ENCODE peak calls at places on chromosome 9, in ten cellular contexts. O is T-helper 9 cell; W is HFF-Myc; I is activated effector memory CD4-positive, alpha-beta T cell treated with anti-CD3 and anti-CD28 coated beads, Interleukin-2, amount 50 U/mL, for 16 hours; P is stomach; M is AG09319; V is T1000; T is AG04450; S is WTC11; E is germinal center. U is an unnamed sample.

GRCh38 chr9:13113751-13114150 is 165.7 kb downstream of the MPDZ start:
- DNase-seq in P (no peak), O (no peak), M (no peak), V (no peak), S (no peak), T (no peak), E (no peak), I (no peak), W (no peak), U (no peak)

GRCh38 chr9:15746905-15747304 is 194.1 kb downstream of the CCDC171 start:
- DNase-seq in P (no peak), E (no peak), O (no peak), M (no peak), W (no peak), T (no peak), S (peak), V (no peak), I (no peak), U (no peak)

GRCh38 chr9:115531410-115532130 is 413.6 kb upstream of the TNC start:
- DNase-seq in V (no peak), E (no peak), O (no peak), P (no peak), S (no peak), I (no peak), W (no peak), T (peak), M (peak), U (no peak)

GRCh38 chr9:128635266-128636023 is 21.2 kb downstream of the DYNC2I2 start:
- DNase-seq in I (no peak), V (peak), W (peak), S (peak), M (peak), E (no peak), O (no peak), T (peak), P (peak), U (peak)

GRCh38 chr9:34254141-34254913 is 74.7 kb downstream of the KIF24 start:
- DNase-seq in W (no peak), V (no peak), T (no peak), E (no peak), P (no peak), O (no peak), I (no peak), S (no peak), M (peak), U (no peak)

GRCh38 chr9:37486616-37487544 is 1.1 kb downstream of the POLR1E start:
- DNase-seq in T (peak), I (no peak), S (no peak), O (no peak), E (no peak), P (no peak), M (peak), V (no peak), W (no peak), U (no peak)

GRCh38 chr9:106619211-106619610 is 243.8 kb upstream of the ZNF462 start:
- DNase-seq in E (no peak), P (no peak), O (no peak), I (no peak), S (no peak), M (no peak), T (no peak), V (no peak), W (no peak), U (no peak)

GRCh38 chr9:112218908-112219307 is 43.8 kb upstream of the SUSD1 start:
- DNase-seq in O (no peak), M (no peak), T (no peak), V (no peak), I (no peak), W (no peak), S (no peak), P (no peak), E (peak), U (no peak)

GRCh38 chr9:120925535-120926396 is 830 bp downstream of the TRAF1 start:
- DNase-seq in S (no peak), E (no peak), P (no peak), V (peak), M (no peak), W (peak), O (peak), I (peak), T (peak), U (no peak)

GRCh38 chr9:90612957-90613356 is 29.7 kb downstream of the DIRAS2 start:
- DNase-seq in S (no peak), O (no peak), T (no peak), W (no peak), V (no peak), M (no peak), P (no peak), I (no peak), E (no peak), U (no peak)

GRCh38 chr9:97845130-97845529 is 7.9 kb upstream of the FOXE1 start:
- DNase-seq in S (no peak), E (no peak), M (no peak), T (no peak), W (no peak), P (no peak), I (no peak), V (no peak), O (no peak), U (no peak)

GRCh38 chr9:15136646-15137045 is 170.4 kb downstream of the TTC39B start:
- DNase-seq in S (peak), M (no peak), P (no peak), V (no peak), W (no peak), O (no peak), I (no peak), T (no peak), E (no peak), U (no peak)

GRCh38 chr9:26685857-26686256 is 206.7 kb downstream of the CAAP1 start:
- DNase-seq in S (no peak), E (no peak), T (no peak), I (no peak), M (no peak), W (no peak), P (no peak), V (no peak), O (no peak), U (no peak)

GRCh38 chr9:77224750-77225312 is 47.5 kb downstream of the VPS13A start:
- DNase-seq in O (no peak), W (no peak), S (no peak), M (no peak), P (no peak), I (no peak), T (peak), V (no peak), E (no peak), U (no peak)

GRCh38 chr9:129331772-129332512 is 153.9 kb upstream of the IER5L start:
- DNase-seq in T (no peak), P (no peak), I (no peak), E (no peak), O (no peak), V (no peak), M (no peak), W (no peak), S (no peak), U (peak)

GRCh38 chr9:4742246-4742645 is 1.2 kb upstream of the AK3 start:
- DNase-seq in W (no peak), V (no peak), E (no peak), O (no peak), T (no peak), M (no peak), I (no peak), S (no peak), P (no peak), U (no peak)

GRCh38 chr9:89364664-89365531 is 46.6 kb downstream of the SECISBP2 start:
- DNase-seq in P (peak), W (no peak), I (peak), E (no peak), V (no peak), S (no peak), T (no peak), O (no peak), M (no peak), U (no peak)

GRCh38 chr9:135478858-135479468 is 619 bp upstream of the PPP1R26 start:
- DNase-seq in O (no peak), M (no peak), T (no peak), E (peak), V (no peak), P (peak), I (no peak), S (peak), W (no peak), U (peak)

GRCh38 chr9:21670374-21670773 is 132.1 kb upstream of the MTAP start:
- DNase-seq in V (no peak), S (no peak), M (no peak), O (no peak), P (no peak), W (no peak), E (no peak), T (no peak), I (no peak), U (no peak)

GRCh38 chr9:121304707-121305106 is 36.7 kb downstream of the GSN start:
- DNase-seq in T (no peak), I (no peak), E (no peak), M (no peak), S (no peak), V (no peak), O (no peak), P (no peak), W (no peak), U (no peak)

GRCh38 chr9:109912726-109913460 is 132.9 kb downstream of the PALM2AKAP2 start:
- DNase-seq in P (peak), W (no peak), O (no peak), V (no peak), E (no peak), S (no peak), M (no peak), T (no peak), I (no peak), U (no peak)

GRCh38 chr9:14304242-14304641 is 9.7 kb downstream of the NFIB start:
- DNase-seq in S (no peak), O (no peak), V (no peak), T (no peak), I (no peak), E (no peak), P (no peak), M (no peak), W (no peak), U (no peak)

GRCh38 chr9:134965421-134965820 is 47.7 kb upstream of the FCN1 start:
- DNase-seq in E (no peak), T (no peak), S (no peak), I (peak), V (no peak), M (no peak), O (no peak), W (no peak), P (no peak), U (no peak)

GRCh38 chr9:27467486-27467885 is 56.6 kb upstream of the IFNK start:
- DNase-seq in V (no peak), W (no peak), O (no peak), P (no peak), S (no peak), I (no peak), T (no peak), M (no peak), E (no peak), U (no peak)

GRCh38 chr9:95834281-95834907 is 41.1 kb upstream of the ERCC6L2 start:
- DNase-seq in M (no peak), S (no peak), E (no peak), I (no peak), T (no peak), V (no peak), P (no peak), O (no peak), W (no peak), U (no peak)

GRCh38 chr9:70013598-70014196 is 30.0 kb upstream of the MAMDC2 start:
- DNase-seq in M (peak), S (no peak), P (no peak), O (no peak), T (peak), W (peak), I (no peak), E (no peak), V (no peak), U (no peak)

GRCh38 chr9:95923794-95924193 is 48.3 kb downstream of the ERCC6L2 start:
- DNase-seq in W (no peak), S (no peak), O (no peak), M (no peak), E (no peak), I (no peak), V (no peak), T (no peak), P (no peak), U (no peak)

GRCh38 chr9:88537743-88538055 is 2.7 kb downstream of the NXNL2 start:
- DNase-seq in S (no peak), P (peak), I (no peak), W (peak), E (no peak), V (peak), T (peak), O (no peak), M (peak), U (no peak)

GRCh38 chr9:130240410-130241197 is 25.0 kb upstream of the HMCN2 start:
- DNase-seq in W (peak), P (peak), T (peak), M (no peak), I (peak), E (peak), O (no peak), S (peak), V (no peak), U (peak)

GRCh38 chr9:85523202-85523601 is 218.6 kb downstream of the AGTPBP1 start:
- DNase-seq in P (no peak), T (no peak), M (no peak), W (no peak), I (no peak), S (no peak), V (no peak), O (no peak), E (no peak), U (no peak)

GRCh38 chr9:90991953-90992352 is 190.3 kb downstream of the SYK start:
- DNase-seq in P (no peak), O (no peak), E (no peak), M (no peak), S (no peak), W (no peak), I (no peak), V (no peak), T (no peak), U (no peak)

U was measured in prostate gland.